ENCODE peak calls at places on chromosome 15, in ten cellular contexts. F, Q, L, R, X, H, K, T, V and S are unnamed samples.

GRCh38 chr15:33188654-33189257 is 5.8 kb downstream of the FMN1 start:
- DNase-seq in F (no peak), Q (no peak), L (no peak), R (no peak), X (no peak), H (no peak), K (no peak), T (no peak), V (no peak), S (no peak)

GRCh38 chr15:101250931-101251829 is 668 bp downstream of the CHSY1 start:
- DNase-seq in F (peak; percentile 27), Q (peak; percentile 69), L (no peak), R (peak; percentile 29), X (peak; percentile 72), H (no peak), K (peak; percentile 44), T (no peak), V (peak; percentile 57), S (no peak)

GRCh38 chr15:71044006-71044405 is 71.3 kb upstream of the THSD4 start:
- DNase-seq in F (no peak), Q (no peak), L (no peak), R (peak; percentile 72), X (no peak), H (no peak), K (no peak), T (no peak), V (no peak), S (no peak)

GRCh38 chr15:57329582-57330367 is 46.5 kb upstream of the CGNL1 start:
- DNase-seq in F (no peak), Q (no peak), L (no peak), R (no peak), X (no peak), H (no peak), K (no peak), T (no peak), V (no peak), S (no peak)

GRCh38 chr15:70054884-70055387 is 42.8 kb downstream of the TLE3 start:
- DNase-seq in F (no peak), Q (peak; percentile 22), L (no peak), R (no peak), X (no peak), H (no peak), K (no peak), T (no peak), V (no peak), S (no peak)

GRCh38 chr15:69526696-69527095 is 74.1 kb downstream of the RPLP1 start:
- DNase-seq in F (no peak), Q (no peak), L (no peak), R (no peak), X (no peak), H (no peak), K (no peak), T (no peak), V (no peak), S (no peak)

GRCh38 chr15:71110800-71111565 is 4.3 kb upstream of the THSD4 start:
- DNase-seq in F (no peak), Q (no peak), L (no peak), R (no peak), X (no peak), H (no peak), K (no peak), T (no peak), V (no peak), S (no peak)

GRCh38 chr15:88833688-88834087 is 30.5 kb downstream of the ACAN start:
- DNase-seq in F (no peak), Q (no peak), L (no peak), R (no peak), X (no peak), H (no peak), K (no peak), T (no peak), V (no peak), S (no peak)

GRCh38 chr15:51561271-51561670 is 61.3 kb downstream of the DMXL2 start:
- DNase-seq in F (no peak), Q (no peak), L (no peak), R (no peak), X (no peak), H (no peak), K (no peak), T (no peak), V (no peak), S (no peak)

GRCh38 chr15:76168237-76168984 is 108.6 kb downstream of the TMEM266 start:
- DNase-seq in F (no peak), Q (no peak), L (no peak), R (no peak), X (no peak), H (no peak), K (no peak), T (no peak), V (no peak), S (no peak)

GRCh38 chr15:70830615-70831014 is 23.3 kb downstream of the LARP6 start:
- DNase-seq in F (no peak), Q (no peak), L (no peak), R (no peak), X (no peak), H (no peak), K (no peak), T (no peak), V (no peak), S (no peak)

GRCh38 chr15:100002787-100003536 is 269.7 kb upstream of the LYSMD4 start:
- DNase-seq in F (no peak), Q (no peak), L (no peak), R (no peak), X (no peak), H (no peak), K (no peak), T (no peak), V (no peak), S (no peak)

GRCh38 chr15:61314443-61314842 is 85.3 kb upstream of the RORA start:
- DNase-seq in F (no peak), Q (no peak), L (no peak), R (no peak), X (no peak), H (no peak), K (no peak), T (no peak), V (no peak), S (no peak)

GRCh38 chr15:98953000-98953776 is 54.4 kb downstream of the PGPEP1L start:
- DNase-seq in F (peak; percentile 15), Q (no peak), L (no peak), R (no peak), X (no peak), H (no peak), K (no peak), T (no peak), V (no peak), S (no peak)

GRCh38 chr15:84731774-84732173 is 15.8 kb upstream of the SEC11A start:
- DNase-seq in F (no peak), Q (no peak), L (no peak), R (peak; percentile 71), X (no peak), H (no peak), K (no peak), T (no peak), V (no peak), S (no peak)

GRCh38 chr15:25846377-25846776 is 16.8 kb downstream of the ATP10A start:
- DNase-seq in F (peak; percentile 51), Q (no peak), L (no peak), R (no peak), X (no peak), H (no peak), K (no peak), T (no peak), V (no peak), S (no peak)

GRCh38 chr15:32855942-32856341 is 138.1 kb downstream of the GREM1 start:
- DNase-seq in F (no peak), Q (no peak), L (no peak), R (peak; percentile 96), X (no peak), H (no peak), K (no peak), T (no peak), V (no peak), S (no peak)

GRCh38 chr15:50687302-50687902 is 805 bp upstream of the TRPM7 start:
- DNase-seq in F (no peak), Q (no peak), L (no peak), R (no peak), X (no peak), H (no peak), K (no peak), T (no peak), V (no peak), S (no peak)

GRCh38 chr15:57827021-57827420 is 120.5 kb downstream of the POLR2M start:
- DNase-seq in F (no peak), Q (no peak), L (no peak), R (no peak), X (no peak), H (no peak), K (no peak), T (no peak), V (no peak), S (no peak)

GRCh38 chr15:55894406-55894965 is 98.9 kb downstream of the NEDD4 start:
- DNase-seq in F (no peak), Q (no peak), L (no peak), R (no peak), X (no peak), H (no peak), K (no peak), T (no peak), V (no peak), S (no peak)